ENCODE peak calls at places on chromosomes 4 and X, in seven cellular contexts. C is tibial artery; H is upper lobe of left lung; A is heart left ventricle; B is CD8-positive, alpha-beta memory T cell; T is aorta; D is HCT116. I is an unnamed sample. For H3K4me1 and H3K27me3, the result is how much of the 10 kb centered on the place peaks cover.

GRCh38 chr4:71453516-71453915 is 114.7 kb downstream of the SLC4A4 start:
- DNase-seq in C (no peak), H (no peak), A (no peak), B (no peak), T (no peak), D (no peak), I (no peak)

GRCh38 chr4:109355835-109356234 is 53.4 kb upstream of the COL25A1 start:
- DNase-seq in C (no peak), H (no peak), A (no peak), B (no peak), T (no peak), D (no peak), I (no peak)

GRCh38 chr4:70240192-70240591 is 2.2 kb upstream of the CSN3 start:
- DNase-seq in C (no peak), H (no peak), A (no peak), B (no peak), T (no peak), D (no peak), I (no peak)

GRCh38 chr4:164313899-164314298 is 440.0 kb upstream of the SMIM31 start:
- DNase-seq in C (no peak), H (no peak), A (no peak), B (no peak), T (no peak), D (no peak), I (no peak)

GRCh38 chrX:145190801-145191389 is 56.4 kb upstream of the SPANXN1 start:
- DNase-seq in C (no peak), H (no peak), A (no peak), B (no peak), T (no peak), D (no peak), I (no peak)

GRCh38 chrX:20063153-20063552 is 53.6 kb downstream of the MAP7D2 start:
- DNase-seq in C (no peak), H (no peak), A (no peak), B (no peak), T (no peak), D (no peak), I (no peak)

GRCh38 chr4:182938213-182938645 is 21.0 kb upstream of the DCTD start:
- DNase-seq in C (peak), H (peak), A (peak), B (peak), T (peak), D (peak), I (peak)

GRCh38 chrX:75155454-75155829 is 641 bp downstream of the ABCB7 start:
- DNase-seq in C (no peak), H (no peak), A (no peak), B (no peak), T (no peak), D (no peak), I (no peak)

GRCh38 chr4:101604976-101605375 is 185.6 kb upstream of the BANK1 start:
- DNase-seq in C (no peak), H (no peak), A (no peak), B (no peak), T (no peak), D (no peak), I (no peak)

GRCh38 chr4:75087416-75087815 is 154.5 kb downstream of the PARM1 start:
- DNase-seq in C (no peak), H (no peak), A (no peak), B (no peak), T (no peak), D (no peak), I (no peak)

GRCh38 chr4:152037435-152037834 is 276.6 kb upstream of the GATB start:
- DNase-seq in C (no peak), H (no peak), A (no peak), B (no peak), T (no peak), D (no peak), I (no peak)

GRCh38 chr4:87465739-87466366 is 43.5 kb downstream of the NUDT9 start:
- DNase-seq in C (no peak), H (no peak), A (no peak), B (peak), T (no peak), D (peak), I (peak)

GRCh38 chrX:31931225-31931624 is 859.4 kb upstream of the FTHL17 start:
- DNase-seq in C (no peak), H (no peak), A (no peak), B (no peak), T (no peak), D (no peak), I (no peak)

GRCh38 chrX:132955710-132956109 is 2.7 kb downstream of the HS6ST2 start:
- DNase-seq in C (no peak), H (no peak), A (no peak), B (no peak), T (no peak), D (no peak), I (no peak)

GRCh38 chr4:128315756-128316520 is 28.3 kb upstream of the PGRMC2 start:
- DNase-seq in C (no peak), H (no peak), A (no peak), B (no peak), T (no peak), D (no peak), I (no peak)

GRCh38 chr4:28772066-28772465 is 1911.4 kb downstream of the STIM2 start:
- DNase-seq in C (no peak), H (no peak), A (no peak), B (no peak), T (no peak), D (no peak), I (no peak)

GRCh38 chrX:120739300-120739699 is 109.4 kb upstream of the C1GALT1C1 start:
- DNase-seq in C (no peak), H (no peak), A (no peak), B (no peak), T (no peak), D (no peak), I (no peak)

GRCh38 chrX:10325606-10326005 is 168.8 kb downstream of the CLCN4 start:
- DNase-seq in C (no peak), H (no peak), A (no peak), B (no peak), T (no peak), D (no peak), I (no peak)

GRCh38 chr4:15469402-15470148 is at the start of gene CC2D2A:
- DNase-seq in C (no peak), H (no peak), A (peak), B (no peak), T (peak), D (no peak), I (no peak)

GRCh38 chr4:7823416-7823824 is 116.2 kb downstream of the AFAP1 start:
- DNase-seq in C (peak), H (no peak), A (peak), B (no peak), T (peak), D (no peak), I (no peak)
- H3K4me1 ChIP-seq in C (under half), H (under half), A (under half), B (under half), T (under half), D (under half), I (under half)

GRCh38 chrX:154411981-154412340 is 622 bp downstream of the TAFAZZIN start:
- DNase-seq in C (peak), H (no peak), A (peak), B (peak), T (peak), D (no peak), I (no peak)

GRCh38 chrX:154409222-154409871 is at the start of gene DNASE1L1:
- DNase-seq in C (peak), H (peak), A (peak), B (no peak), T (peak), D (no peak), I (no peak)

GRCh38 chrX:154412468-154412867 is 1.1 kb downstream of the TAFAZZIN start:
- DNase-seq in C (no peak), H (no peak), A (peak), B (no peak), T (peak), D (no peak), I (no peak)

GRCh38 chrX:154411322-154411980 is at the start of gene TAFAZZIN:
- DNase-seq in C (peak), H (peak), A (peak), B (peak), T (peak), D (no peak), I (no peak)

DNA sequence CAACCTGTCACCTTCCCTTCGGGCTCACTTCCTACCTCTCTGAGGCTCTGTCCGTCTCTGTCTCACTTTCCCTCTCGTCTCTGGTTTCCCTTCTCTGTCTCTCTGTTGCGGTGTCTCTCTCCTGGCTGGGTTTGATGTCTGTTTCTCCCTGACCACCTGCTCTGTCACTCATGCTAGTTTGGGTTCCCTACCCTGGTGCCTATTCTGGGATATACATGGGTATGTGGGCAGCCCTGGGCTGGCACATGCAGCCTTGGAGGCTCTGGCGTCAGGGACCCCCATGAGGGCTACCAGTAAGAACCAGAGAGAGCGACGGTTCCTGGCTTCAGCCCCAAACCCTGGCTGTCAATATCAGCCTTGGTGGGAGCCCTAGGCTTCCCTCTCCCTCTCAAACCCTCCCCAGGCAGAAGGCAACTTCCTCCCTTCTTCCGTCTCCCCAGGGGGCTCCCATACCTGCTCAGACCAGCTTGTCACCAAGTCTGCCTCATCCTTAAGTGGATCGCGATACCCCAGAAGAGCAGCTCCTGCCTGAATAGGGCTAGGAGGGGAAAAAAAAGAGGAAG is 314 bp downstream of the DNASE1L1 start:
- DNase-seq in C (no peak), H (no peak), A (no peak), B (no peak), T (no peak), D (no peak), I (no peak)
- H3K27ac ChIP-seq in C (peak), H (peak), A (peak), B (peak), T (peak), D (peak), I (no peak)

GRCh38 chr4:13546374-13546854 is 2.1 kb upstream of the NKX3-2 start:
- DNase-seq in C (no peak), H (no peak), A (no peak), B (no peak), T (no peak), D (no peak), I (no peak)
- H3K27me3 ChIP-seq in C (half or more), H (half or more), A (half or more), B (half or more), T (under half), D (under half), I (half or more)

DNA sequence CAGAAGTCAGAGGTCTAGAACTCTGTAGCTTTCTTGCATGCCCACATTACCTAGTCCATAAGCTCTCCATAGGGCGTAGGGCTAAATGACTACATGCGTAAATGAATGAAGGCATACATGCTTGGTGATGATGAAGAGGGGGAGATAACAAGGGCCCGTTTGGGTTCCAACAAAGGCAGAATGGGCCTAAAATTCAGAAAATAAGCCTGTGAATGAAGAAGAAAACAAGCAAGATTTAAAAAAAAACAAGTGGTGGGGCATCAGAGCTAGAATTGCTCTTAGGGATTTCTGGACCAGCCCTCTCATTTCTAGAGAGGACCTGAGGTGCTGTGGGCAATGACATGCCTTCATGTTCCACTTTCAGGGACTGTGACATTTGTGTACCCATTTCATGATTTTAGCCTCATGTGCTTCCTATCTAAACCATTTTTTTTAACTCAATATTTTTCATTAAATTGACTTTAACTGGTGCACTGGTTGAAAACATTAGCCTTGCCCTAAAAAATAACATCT is 12.1 kb downstream of the GPRIN3 start:
- DNase-seq in C (no peak), H (no peak), A (no peak), B (no peak), T (no peak), D (no peak), I (no peak)
- H3K4me1 ChIP-seq in C (under half), H (under half), A (under half), B (half or more), T (under half), D (under half), I (under half)

GRCh38 chr4:142556048-142556447 is 290.1 kb downstream of the INPP4B start:
- DNase-seq in C (no peak), H (no peak), A (no peak), B (no peak), T (no peak), D (no peak), I (no peak)
- H3K27ac ChIP-seq in C (no peak), H (no peak), A (no peak), B (no peak), T (no peak), D (no peak), I (no peak)

GRCh38 chrX:131066237-131066636 is 8.1 kb downstream of the ARHGAP36 start:
- DNase-seq in C (no peak), H (no peak), A (no peak), B (no peak), T (no peak), D (no peak), I (no peak)

GRCh38 chrX:131067846-131068745 is 9.9 kb downstream of the ARHGAP36 start:
- DNase-seq in C (no peak), H (no peak), A (no peak), B (no peak), T (no peak), D (no peak), I (no peak)

GRCh38 chrX:131067216-131067615 is 9.1 kb downstream of the ARHGAP36 start:
- DNase-seq in C (no peak), H (peak), A (no peak), B (no peak), T (no peak), D (no peak), I (no peak)

GRCh38 chrX:131072871-131073571 is 14.9 kb downstream of the ARHGAP36 start:
- DNase-seq in C (no peak), H (peak), A (no peak), B (no peak), T (no peak), D (no peak), I (no peak)

GRCh38 chrX:131068945-131069719 is 11.0 kb downstream of the ARHGAP36 start:
- DNase-seq in C (no peak), H (peak), A (no peak), B (no peak), T (no peak), D (peak), I (peak)
- H3K27me3 ChIP-seq in C (under half), H (under half), A (under half), B (under half), T (under half), D (under half), I (under half)

DNA sequence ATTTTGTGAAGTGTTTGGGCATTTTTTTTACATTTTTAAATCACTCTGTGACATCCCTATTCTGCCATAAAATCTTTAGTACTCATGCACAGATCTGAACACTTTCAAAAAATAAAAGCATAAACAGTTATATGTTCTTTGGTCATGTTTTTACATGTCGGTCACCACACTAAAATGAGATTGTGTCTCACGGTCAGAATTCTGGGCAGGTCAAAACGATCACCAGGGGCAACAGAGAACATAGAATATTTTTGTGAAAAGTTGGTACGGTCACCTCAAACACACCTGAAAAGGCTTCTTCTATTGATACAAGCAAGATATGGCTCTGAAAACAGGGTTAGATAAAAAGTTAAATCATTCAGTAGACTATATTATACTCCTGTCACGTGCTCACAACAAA is 189.1 kb downstream of the PDGFC start:
- DNase-seq in C (no peak), H (no peak), A (no peak), B (no peak), T (no peak), D (no peak), I (no peak)
- H3K4me1 ChIP-seq in C (under half), H (under half), A (under half), B (under half), T (under half), D (under half), I (under half)

I was measured in iPS DF 6.9.